ENCODE peak calls at places on chromosome 15, in five cellular contexts. Q is cardiac muscle cell, T is Caco-2, G is transverse colon, V is GM20000. M is an unnamed sample.

GRCh38 chr15:73024161-73024560 is 28.1 kb upstream of the NEO1 start:
- DNase-seq in Q (no peak), T (no peak), G (no peak), V (no peak), M (no peak)

GRCh38 chr15:81336568-81336967 is 12.6 kb upstream of the STARD5 start:
- DNase-seq in Q (peak), T (no peak), G (no peak), V (peak), M (peak)

GRCh38 chr15:90482124-90483011 is 47.4 kb upstream of the CRTC3 start:
- DNase-seq in Q (peak), T (peak), G (peak), V (peak), M (peak)

GRCh38 chr15:33458421-33458820 is 147.7 kb downstream of the RYR3 start:
- DNase-seq in Q (no peak), T (no peak), G (no peak), V (no peak), M (no peak)

GRCh38 chr15:90924375-90924774 is 8.0 kb downstream of the HDDC3 start:
- DNase-seq in Q (no peak), T (no peak), G (no peak), V (peak), M (peak)

GRCh38 chr15:78174398-78174797 is 25.2 kb downstream of the IDH3A start:
- DNase-seq in Q (no peak), T (no peak), G (peak), V (no peak), M (peak)

GRCh38 chr15:90400005-90400758 is 12.1 kb downstream of the IQGAP1 start:
- DNase-seq in Q (no peak), T (no peak), G (no peak), V (no peak), M (no peak)

GRCh38 chr15:83065431-83065830 is 1.6 kb downstream of the BTBD1 start:
- DNase-seq in Q (no peak), T (no peak), G (no peak), V (peak), M (no peak)

GRCh38 chr15:100879046-100879445 is 585 bp upstream of the ALDH1A3 start:
- DNase-seq in Q (peak), T (no peak), G (no peak), V (peak), M (no peak)

GRCh38 chr15:69723404-69724097 is 270.9 kb downstream of the RPLP1 start:
- DNase-seq in Q (no peak), T (no peak), G (no peak), V (no peak), M (no peak)

GRCh38 chr15:52261498-52262242 is 33.9 kb downstream of the MYO5C start:
- DNase-seq in Q (peak), T (peak), G (peak), V (peak), M (peak)

GRCh38 chr15:101169457-101170071 is 82.3 kb downstream of the CHSY1 start:
- DNase-seq in Q (peak), T (no peak), G (no peak), V (no peak), M (peak)

GRCh38 chr15:25989327-25989726 is 126.2 kb upstream of the ATP10A start:
- DNase-seq in Q (no peak), T (no peak), G (no peak), V (no peak), M (peak)

GRCh38 chr15:38864827-38865604 is 300.4 kb upstream of the RASGRP1 start:
- DNase-seq in Q (peak), T (no peak), G (no peak), V (no peak), M (no peak)

GRCh38 chr15:72118400-72118978 is at the start of gene SENP8:
- DNase-seq in Q (no peak), T (no peak), G (no peak), V (peak), M (peak)

GRCh38 chr15:31312220-31312619 is 14.4 kb upstream of the KLF13 start:
- DNase-seq in Q (no peak), T (peak), G (no peak), V (no peak), M (no peak)

GRCh38 chr15:101451192-101451799 is 38.2 kb downstream of the PCSK6 start:
- DNase-seq in Q (peak), T (no peak), G (no peak), V (no peak), M (peak)

GRCh38 chr15:34362047-34362773 is 4.8 kb downstream of the LPCAT4 start:
- DNase-seq in Q (no peak), T (no peak), G (peak), V (no peak), M (no peak)

GRCh38 chr15:33565099-33565498 is 254.3 kb downstream of the RYR3 start:
- DNase-seq in Q (peak), T (no peak), G (no peak), V (no peak), M (no peak)

GRCh38 chr15:33584797-33585196 is 274.0 kb downstream of the RYR3 start:
- DNase-seq in Q (peak), T (no peak), G (no peak), V (no peak), M (no peak)

GRCh38 chr15:98296653-98297052 is 336.1 kb downstream of the ARRDC4 start:
- DNase-seq in Q (no peak), T (no peak), G (no peak), V (no peak), M (no peak)

GRCh38 chr15:92580021-92580420 is 75.6 kb downstream of the FAM174B start:
- DNase-seq in Q (no peak), T (no peak), G (no peak), V (no peak), M (no peak)

GRCh38 chr15:46636220-46636619 is 1001.4 kb downstream of the SQOR start:
- DNase-seq in Q (no peak), T (no peak), G (no peak), V (no peak), M (no peak)

GRCh38 chr15:57213783-57214366 is 162.4 kb upstream of the CGNL1 start:
- DNase-seq in Q (peak), T (no peak), G (no peak), V (peak), M (no peak)

GRCh38 chr15:64398575-64398974 is 10.9 kb downstream of the TRIP4 start:
- DNase-seq in Q (no peak), T (no peak), G (no peak), V (no peak), M (no peak)

GRCh38 chr15:26632500-26632899 is 140.4 kb downstream of the GABRB3 start:
- DNase-seq in Q (no peak), T (no peak), G (no peak), V (no peak), M (no peak)

GRCh38 chr15:98727115-98728040 is 79.0 kb downstream of the IGF1R start:
- DNase-seq in Q (peak), T (peak), G (peak), V (no peak), M (no peak)

GRCh38 chr15:42918047-42918446 is 2.5 kb downstream of the TTBK2 start:
- DNase-seq in Q (no peak), T (no peak), G (no peak), V (no peak), M (peak)

GRCh38 chr15:99122831-99123705 is 18.2 kb downstream of the SYNM start:
- DNase-seq in Q (no peak), T (no peak), G (no peak), V (no peak), M (no peak)

GRCh38 chr15:29233566-29233965 is 36.1 kb downstream of the NSMCE3 start:
- DNase-seq in Q (no peak), T (no peak), G (no peak), V (no peak), M (no peak)

GRCh38 chr15:47708595-47708994 is 8.7 kb upstream of the SEMA6D start:
- DNase-seq in Q (no peak), T (no peak), G (peak), V (no peak), M (no peak)

GRCh38 chr15:47715856-47716445 is 1.4 kb upstream of the SEMA6D start:
- DNase-seq in Q (peak), T (no peak), G (no peak), V (no peak), M (no peak)

GRCh38 chr15:47715402-47715801 is 1.9 kb upstream of the SEMA6D start:
- DNase-seq in Q (no peak), T (no peak), G (no peak), V (no peak), M (no peak)

GRCh38 chr15:47708116-47708515 is 9.2 kb upstream of the SEMA6D start:
- DNase-seq in Q (no peak), T (no peak), G (peak), V (no peak), M (no peak)

DNA sequence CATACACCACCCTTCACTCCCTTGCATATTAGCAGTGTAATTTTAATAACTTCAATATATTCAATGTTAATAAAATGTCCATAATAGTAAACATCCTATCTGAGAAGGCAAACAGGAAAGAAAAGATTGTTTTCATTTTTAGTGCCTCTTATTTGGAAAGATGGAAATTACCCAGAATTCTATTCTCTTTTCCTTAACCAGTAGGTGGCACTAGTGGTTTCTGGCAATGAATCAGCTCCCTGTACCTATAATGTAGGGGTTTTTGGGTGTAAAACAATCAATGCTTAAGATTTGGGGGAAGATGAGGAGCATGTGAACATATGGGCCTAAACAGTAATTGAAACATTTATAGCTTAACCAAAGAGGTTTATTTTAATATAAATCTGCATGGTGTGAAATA is 5.7 kb upstream of the SEMA6D start:
- DNase-seq in Q (peak), T (no peak), G (no peak), V (peak), M (no peak)
- TF ChIP-seq CTCF in Q (peak), T (peak), G (peak), V (no peak), M (peak)

GRCh38 chr15:74308643-74308945 is 58.9 kb downstream of the CYP11A1 start:
- DNase-seq in Q (no peak), T (no peak), G (no peak), V (no peak), M (no peak)

GRCh38 chr15:74305687-74306086 is 61.8 kb downstream of the CYP11A1 start:
- DNase-seq in Q (no peak), T (no peak), G (no peak), V (no peak), M (no peak)

GRCh38 chr15:74306801-74307217 is 60.6 kb downstream of the CYP11A1 start:
- DNase-seq in Q (no peak), T (no peak), G (no peak), V (no peak), M (no peak)

GRCh38 chr15:74304459-74304858 is 63.0 kb downstream of the CYP11A1 start:
- DNase-seq in Q (no peak), T (no peak), G (no peak), V (no peak), M (no peak)

GRCh38 chr15:74307827-74308642 is 59.4 kb downstream of the CYP11A1 start:
- DNase-seq in Q (peak), T (no peak), G (peak), V (peak), M (peak)
- TF ChIP-seq CTCF in Q (peak), T (peak), G (peak), V (peak), M (peak)

DNA sequence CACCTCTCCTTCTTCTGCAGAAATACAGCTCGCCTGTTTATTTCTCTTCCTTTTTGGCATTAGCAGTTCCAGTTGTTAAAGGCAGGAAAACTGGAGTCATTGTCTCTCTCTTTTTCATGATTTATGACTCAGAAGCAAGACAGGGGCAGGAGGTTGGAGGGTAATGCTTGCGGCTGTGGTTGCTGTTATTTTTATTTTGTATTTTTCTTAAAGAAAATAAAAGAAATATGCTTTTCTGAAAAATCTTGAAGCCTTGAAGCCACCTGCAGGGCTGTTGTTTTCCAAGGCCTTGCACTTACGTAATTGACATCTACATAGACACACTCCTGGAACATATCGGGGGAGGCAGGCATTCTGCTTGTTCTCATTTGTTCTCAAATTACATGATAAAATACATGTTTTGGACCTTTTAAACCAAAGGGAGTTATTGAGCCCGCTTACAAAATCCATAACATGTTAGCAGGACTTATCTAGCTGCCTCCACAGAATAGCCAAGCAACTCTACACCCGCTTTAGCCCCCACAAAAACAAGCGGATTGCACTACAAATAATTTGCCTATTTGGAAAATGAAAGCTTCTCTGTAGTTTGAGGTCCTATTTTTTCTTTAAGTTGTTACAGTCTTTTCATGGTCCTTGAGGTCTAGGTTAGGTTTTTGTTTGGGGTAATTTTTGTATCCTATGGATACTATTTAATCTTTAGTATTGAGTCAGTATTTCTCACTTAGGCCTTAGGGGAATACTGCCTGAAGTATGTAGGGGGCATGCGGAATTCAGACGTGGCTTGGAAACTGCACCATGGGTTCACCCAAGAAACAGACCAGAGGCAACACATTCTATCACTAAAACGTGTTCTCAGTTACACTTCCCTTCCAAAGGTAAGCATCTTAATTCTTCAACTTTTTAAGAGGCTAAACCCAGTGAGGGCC is 1004.5 kb upstream of the NR2F2 start:
- DNase-seq in Q (peak), T (no peak), G (no peak), V (no peak), M (no peak)
- TF ChIP-seq CTCF in Q (no peak), T (no peak), G (no peak), V (no peak), M (no peak)

GRCh38 chr15:68642491-68642845 is 63.7 kb downstream of the CORO2B start:
- DNase-seq in Q (no peak), T (no peak), G (no peak), V (no peak), M (no peak)

GRCh38 chr15:68646156-68646555 is 67.4 kb downstream of the CORO2B start:
- DNase-seq in Q (no peak), T (no peak), G (no peak), V (no peak), M (no peak)

GRCh38 chr15:68644996-68645395 is 66.2 kb downstream of the CORO2B start:
- DNase-seq in Q (no peak), T (no peak), G (no peak), V (no peak), M (no peak)

GRCh38 chr15:68643216-68643830 is 64.5 kb downstream of the CORO2B start:
- DNase-seq in Q (no peak), T (no peak), G (no peak), V (no peak), M (no peak)

DNA sequence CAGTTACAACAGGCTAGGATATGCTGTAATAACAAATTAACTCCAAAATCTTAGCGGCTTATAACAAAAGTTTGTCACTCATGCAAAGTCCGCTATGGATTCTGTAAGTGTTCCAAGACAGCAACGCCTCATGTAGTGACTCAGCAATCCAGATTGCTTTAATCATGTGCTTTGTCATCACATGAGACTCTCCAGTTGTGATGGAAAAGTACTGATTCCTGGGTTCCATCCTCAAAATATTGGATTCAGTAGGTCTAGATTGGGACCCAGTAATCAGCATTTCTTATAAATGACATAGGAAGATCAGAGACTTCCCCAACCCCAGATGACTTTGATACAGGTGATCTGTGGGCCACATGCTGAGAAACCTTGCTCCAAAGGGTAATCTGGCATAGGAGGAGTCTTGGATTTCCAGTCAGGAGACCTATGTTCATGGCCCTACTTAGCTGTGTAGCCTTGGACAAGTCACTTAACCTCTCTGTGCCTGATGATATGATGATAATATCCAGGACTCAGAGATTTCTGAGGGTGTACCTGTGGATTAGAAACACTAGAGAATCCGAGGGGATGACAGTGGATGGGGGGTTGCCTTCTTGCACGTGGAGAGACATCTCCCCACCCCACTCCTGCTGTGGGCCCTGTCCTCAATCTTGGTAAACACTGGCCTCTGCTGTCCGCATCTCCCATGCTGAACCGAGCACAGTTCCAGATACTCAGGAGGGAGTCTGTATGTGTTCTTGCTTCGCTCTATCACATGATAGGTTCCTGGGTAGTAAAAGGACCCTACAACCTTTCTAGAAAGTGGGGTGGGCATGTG is 65.5 kb downstream of the CORO2B start:
- DNase-seq in Q (peak), T (no peak), G (no peak), V (no peak), M (no peak)
- TF ChIP-seq CTCF in Q (peak), T (no peak), G (no peak), V (no peak), M (no peak)

DNA sequence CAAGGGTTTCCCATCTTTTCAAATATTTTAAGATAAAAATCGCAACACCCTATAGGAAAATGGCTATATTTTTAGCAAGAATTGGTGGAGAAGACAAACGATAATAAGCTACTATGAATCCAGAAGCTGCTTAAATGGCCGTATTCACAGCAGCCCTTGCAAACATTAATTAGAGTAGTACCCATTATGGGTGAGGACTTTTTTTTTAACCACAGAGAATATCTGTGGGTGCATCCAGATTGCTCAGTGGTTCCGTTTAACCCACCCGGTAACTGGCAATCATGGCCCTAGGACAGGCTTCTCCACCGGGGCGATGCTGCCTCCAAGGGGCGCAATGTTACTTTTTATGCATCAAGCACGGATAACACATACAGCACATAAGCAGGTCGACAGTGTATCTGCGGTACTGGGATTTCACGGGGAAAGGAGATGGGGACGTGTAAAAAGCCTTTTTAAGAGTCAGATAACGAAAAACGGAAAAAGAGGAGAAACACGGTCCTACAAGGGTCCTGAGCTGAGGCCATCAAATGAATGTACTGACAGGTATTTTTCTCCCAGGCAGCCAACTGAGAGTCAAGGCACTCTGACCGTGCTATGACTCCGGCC is 968 bp upstream of the TMEM266 start:
- DNase-seq in Q (peak), T (peak), G (no peak), V (peak), M (peak)
- TF ChIP-seq CTCF in Q (peak), T (no peak), G (no peak), V (peak), M (peak)

DNA sequence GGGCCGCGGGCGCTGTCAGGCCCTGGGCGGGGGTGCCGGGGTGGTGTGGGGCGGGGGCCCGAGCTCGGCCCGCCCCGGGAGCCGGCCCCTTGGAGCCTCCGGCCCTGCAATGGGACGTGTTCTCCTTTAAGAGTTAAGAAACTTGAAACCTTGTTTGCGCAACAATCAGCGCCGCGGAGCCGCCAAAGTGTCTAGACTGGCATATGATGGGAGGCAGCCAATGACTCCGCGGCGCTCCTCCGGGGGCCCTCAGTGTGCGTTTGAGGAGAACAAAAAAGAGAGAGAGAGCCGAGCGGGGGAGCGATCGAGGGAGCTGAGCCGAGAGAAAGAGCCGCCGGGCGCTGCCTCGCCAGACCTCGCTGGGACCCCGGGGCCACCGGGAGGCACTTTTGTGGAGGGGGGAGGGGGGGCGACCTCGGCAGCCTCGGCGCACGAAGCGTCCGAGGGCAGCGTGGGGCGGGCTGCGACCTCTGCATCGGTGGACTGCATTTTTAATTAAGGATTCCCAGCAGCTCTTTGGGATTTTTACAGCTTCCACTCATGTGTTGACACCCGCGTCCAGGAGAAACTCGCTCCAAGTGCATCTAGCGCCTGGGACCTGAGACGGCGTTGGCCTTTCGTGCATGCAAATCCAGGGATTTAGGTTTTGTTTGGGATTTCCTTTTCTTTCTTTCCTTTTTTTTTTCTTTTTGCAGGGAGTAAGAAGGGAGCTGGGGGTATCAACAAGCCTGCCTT is at the start of gene SMAD6:
- DNase-seq in Q (peak), T (peak), G (peak), V (peak), M (peak)
- TF ChIP-seq CTCF in Q (no peak), T (no peak), G (no peak), V (no peak), M (no peak)

M was measured in activated CD8-positive, alpha-beta T cell treated with anti-CD3 and anti-CD28 coated beads for 36 hours.